ENCODE peak calls at places on chromosomes 13 and 19, in five cellular contexts. F is heart left ventricle; L is pancreas; B is suprapubic skin; Y is CD4-positive, alpha-beta memory T cell. P is an unnamed sample. For H3K4me1, the result is how much of the 10 kb centered on the place peaks cover.

GRCh38 chr19:48741222-48741999 is 1.0 kb upstream of the RASIP1 start:
- DNase-seq in F (peak), Y (no peak), B (no peak), L (peak), P (peak)

GRCh38 chr13:44764334-44764733 is 188.2 kb upstream of the TSC22D1 start:
- DNase-seq in Y (no peak), L (peak), B (no peak), F (no peak), P (no peak)

GRCh38 chr13:46386996-46387851 is at the start of gene RUBCNL:
- DNase-seq in L (peak), F (peak), B (no peak), Y (peak), P (peak)

GRCh38 chr13:20823071-20823470 is 49.3 kb upstream of the EEF1AKMT1 start:
- DNase-seq in B (no peak), F (no peak), L (no peak), Y (no peak), P (no peak)

GRCh38 chr13:100106005-100106404 is 17.1 kb downstream of the PCCA start:
- DNase-seq in F (no peak), B (no peak), Y (no peak), L (no peak), P (no peak)

GRCh38 chr19:13797870-13798269 is 2.6 kb downstream of the ZSWIM4 start:
- DNase-seq in L (no peak), F (no peak), Y (no peak), B (no peak), P (peak)

GRCh38 chr19:29836409-29836825 is 24.6 kb downstream of the CCNE1 start:
- DNase-seq in Y (no peak), B (no peak), F (no peak), L (no peak), P (no peak)

GRCh38 chr19:18425515-18426415 is 6.6 kb downstream of the SSBP4 start:
- DNase-seq in F (peak), Y (no peak), L (peak), B (peak), P (peak)

GRCh38 chr19:7912697-7913564 is 1.7 kb upstream of the TGFBR3L start:
- DNase-seq in Y (no peak), F (no peak), B (no peak), L (peak), P (peak)

GRCh38 chr13:30671271-30671815 is 53.6 kb downstream of the USPL1 start:
- DNase-seq in F (no peak), B (no peak), Y (no peak), L (no peak), P (no peak)

GRCh38 chr13:26344980-26345379 is 91.1 kb downstream of the CDK8 start:
- DNase-seq in L (no peak), Y (no peak), F (no peak), B (no peak), P (no peak)

GRCh38 chr13:23615677-23616076 is 45.5 kb downstream of the TNFRSF19 start:
- DNase-seq in F (no peak), L (no peak), Y (no peak), B (no peak), P (no peak)

GRCh38 chr19:18274303-18274775 is at the start of gene IQCN:
- DNase-seq in F (no peak), Y (peak), B (peak), L (peak), P (peak)

GRCh38 chr19:8323781-8324185 is 2.5 kb downstream of the RPS28 start:
- DNase-seq in L (peak), B (no peak), Y (no peak), F (no peak), P (no peak)

GRCh38 chr13:111361046-111361872 is 40.8 kb downstream of the TEX29 start:
- DNase-seq in B (no peak), L (no peak), F (no peak), Y (no peak), P (no peak)

GRCh38 chr13:52345048-52345447 is 60.9 kb downstream of the THSD1 start:
- DNase-seq in F (no peak), Y (no peak), L (no peak), B (no peak), P (no peak)

GRCh38 chr19:30222428-30222873 is 149.7 kb upstream of the ZNF536 start:
- DNase-seq in L (peak), Y (no peak), B (no peak), F (no peak), P (no peak)

GRCh38 chr13:31374682-31375081 is 174.9 kb downstream of the B3GLCT start:
- DNase-seq in Y (no peak), B (no peak), L (no peak), F (no peak), P (no peak)

GRCh38 chr13:20514866-20515265 is 10.8 kb downstream of the CRYL1 start:
- DNase-seq in B (no peak), L (no peak), Y (no peak), F (no peak), P (no peak)

GRCh38 chr13:70960841-70961443 is 852.7 kb upstream of the KLHL1 start:
- DNase-seq in L (no peak), F (no peak), Y (no peak), B (no peak), P (no peak)

GRCh38 chr13:90201198-90201597 is 1146.3 kb upstream of the MIR17HG start:
- DNase-seq in F (peak), Y (no peak), B (no peak), L (no peak), P (no peak)

GRCh38 chr13:28181413-28181812 is 43.1 kb downstream of the PAN3 start:
- DNase-seq in Y (no peak), L (no peak), F (no peak), B (no peak), P (no peak)

GRCh38 chr13:31476266-31476665 is 263.1 kb upstream of the RXFP2 start:
- DNase-seq in B (no peak), Y (no peak), F (no peak), L (no peak), P (peak)

GRCh38 chr19:12596927-12597548 is 13.6 kb downstream of the ZNF490 start:
- DNase-seq in F (no peak), B (no peak), L (peak), Y (no peak), P (no peak)

GRCh38 chr19:15584541-15585115 is 30.4 kb upstream of the CYP4F8 start:
- DNase-seq in F (peak), L (peak), B (peak), Y (peak), P (peak)

GRCh38 chr19:40445945-40446784 is 2.0 kb upstream of the SERTAD3 start:
- DNase-seq in L (no peak), F (no peak), Y (no peak), B (no peak), P (no peak)

GRCh38 chr13:85806553-85807175 is 7.4 kb upstream of the SLITRK6 start:
- DNase-seq in F (no peak), Y (peak), B (no peak), L (no peak), P (no peak)

GRCh38 chr13:99871249-99871898 is 100.2 kb downstream of the ZIC5 start:
- DNase-seq in F (no peak), Y (no peak), L (no peak), B (no peak), P (no peak)

GRCh38 chr19:1861599-1862031 is 1.8 kb downstream of the KLF16 start:
- DNase-seq in B (no peak), Y (no peak), F (peak), L (peak), P (peak)

GRCh38 chr13:20474515-20474914 is 51.1 kb downstream of the CRYL1 start:
- DNase-seq in B (no peak), F (no peak), Y (no peak), L (no peak), P (no peak)

GRCh38 chr19:30046522-30046921 is 104.5 kb downstream of the URI1 start:
- DNase-seq in B (no peak), F (no peak), L (no peak), Y (no peak), P (no peak)

GRCh38 chr19:35357867-35358573 is at the start of gene FFAR3:
- DNase-seq in L (no peak), F (peak), Y (peak), B (peak), P (peak)

GRCh38 chr13:80529734-80530133 is 188.8 kb upstream of the SPRY2 start:
- DNase-seq in L (no peak), F (no peak), B (no peak), Y (no peak), P (no peak)

GRCh38 chr19:48308695-48309586 is 16.4 kb upstream of the EMP3 start:
- DNase-seq in Y (no peak), B (no peak), F (no peak), L (peak), P (no peak)

GRCh38 chr13:87274209-87274819 is 396.9 kb upstream of the SLITRK5 start:
- DNase-seq in Y (peak), L (no peak), B (no peak), F (no peak), P (no peak)

GRCh38 chr13:45108716-45109706 is 11.3 kb upstream of the GTF2F2 start:
- DNase-seq in B (no peak), Y (no peak), L (no peak), F (no peak), P (no peak)

GRCh38 chr19:55633866-55634265 is 6.9 kb upstream of the ZNF580 start:
- DNase-seq in L (no peak), F (no peak), B (no peak), Y (no peak), P (peak)
- H3K4me1 ChIP-seq in L (under half), F (under half), B (half or more), Y (under half), P (under half)

GRCh38 chr19:28603453-28603852 is 609.5 kb downstream of the UQCRFS1 start:
- DNase-seq in L (no peak), B (no peak), F (no peak), Y (no peak), P (no peak)
- H3K27ac ChIP-seq in L (no peak), B (no peak), F (no peak), Y (no peak), P (no peak)

GRCh38 chr13:48489666-48490065 is 43.2 kb downstream of the RCBTB2 start:
- DNase-seq in Y (no peak), F (no peak), B (no peak), L (no peak), P (no peak)

GRCh38 chr13:48492123-48493075 is 40.5 kb downstream of the RCBTB2 start:
- DNase-seq in Y (peak), F (peak), L (no peak), B (peak), P (peak)

GRCh38 chr13:48491423-48492122 is 41.3 kb downstream of the RCBTB2 start:
- DNase-seq in F (no peak), Y (no peak), L (no peak), B (no peak), P (no peak)

GRCh38 chr13:48489003-48489402 is 43.9 kb downstream of the RCBTB2 start:
- DNase-seq in B (no peak), L (no peak), F (no peak), Y (no peak), P (no peak)

DNA sequence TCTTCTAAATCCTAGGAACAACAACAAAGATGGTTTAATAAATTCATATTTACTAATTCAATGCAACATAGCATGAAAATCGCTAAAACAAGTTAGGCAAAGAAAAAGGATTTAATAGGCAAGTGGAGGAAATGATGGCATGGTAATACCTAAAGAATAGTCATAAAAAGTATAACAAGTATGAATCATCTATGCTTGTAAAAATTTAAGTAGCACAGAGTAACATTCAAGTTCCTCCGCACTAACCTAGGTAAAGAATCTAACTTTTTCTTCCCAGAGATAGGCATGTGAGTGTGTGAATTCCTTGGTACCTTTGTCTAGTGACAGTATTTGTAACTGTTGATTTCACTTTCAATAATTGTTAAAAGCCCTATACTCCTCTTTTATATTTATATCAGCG is 42.6 kb downstream of the RCBTB2 start:
- DNase-seq in L (no peak), B (no peak), F (no peak), Y (no peak), P (no peak)
- H3K4me1 ChIP-seq in L (under half), B (under half), F (under half), Y (half or more), P (under half)

GRCh38 chr19:45825263-45825605 is 10.1 kb upstream of the RSPH6A start:
- DNase-seq in B (no peak), F (no peak), L (no peak), Y (no peak), P (no peak)

GRCh38 chr19:45826934-45827333 is 11.8 kb upstream of the RSPH6A start:
- DNase-seq in Y (no peak), L (peak), F (no peak), B (no peak), P (no peak)

GRCh38 chr19:45824531-45825262 is 9.6 kb upstream of the RSPH6A start:
- DNase-seq in L (peak), B (no peak), Y (no peak), F (peak), P (no peak)

GRCh38 chr19:45827459-45828093 is 12.5 kb upstream of the RSPH6A start:
- DNase-seq in F (no peak), B (no peak), Y (no peak), L (peak), P (no peak)

GRCh38 chr19:45825917-45826893 is 11.1 kb upstream of the RSPH6A start:
- DNase-seq in Y (no peak), F (no peak), B (no peak), L (peak), P (no peak)
- H3K27ac ChIP-seq in Y (no peak), F (no peak), B (no peak), L (no peak), P (no peak)

DNA sequence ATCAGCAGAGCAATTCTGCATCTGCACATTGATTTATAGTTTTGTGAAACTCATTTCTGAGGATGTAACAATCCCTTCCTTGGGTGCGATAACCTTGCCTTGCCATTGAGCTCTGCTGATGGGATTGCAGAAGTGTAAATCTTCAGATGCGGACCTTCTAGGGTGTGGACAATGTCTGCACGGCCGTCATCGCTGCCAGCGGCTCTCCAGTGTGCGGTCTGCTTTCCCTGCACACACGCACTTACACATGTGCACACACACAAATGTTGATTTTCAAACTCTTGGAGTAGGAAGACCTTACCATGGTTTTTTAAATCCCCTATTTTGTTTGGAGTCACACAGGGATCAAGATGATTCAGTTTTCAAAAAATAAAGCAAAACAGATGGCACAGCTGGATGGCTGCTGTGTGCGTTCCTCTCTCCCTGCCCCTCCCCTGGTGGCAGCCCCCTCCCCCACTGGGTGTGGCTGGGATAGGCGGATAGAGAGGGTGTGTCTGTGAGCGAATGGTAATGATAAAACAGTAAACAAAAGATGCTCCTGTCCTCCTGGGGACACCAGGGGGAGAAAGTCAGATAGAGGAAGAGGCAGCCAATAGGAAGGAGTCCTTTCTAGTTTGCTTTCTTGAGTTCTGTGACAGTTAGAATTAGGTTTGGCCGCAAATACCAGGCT is 6.3 kb downstream of the TMEM255B start:
- DNase-seq in L (no peak), B (no peak), F (no peak), Y (no peak), P (no peak)
- H3K4me1 ChIP-seq in L (under half), B (under half), F (under half), Y (under half), P (under half)

DNA sequence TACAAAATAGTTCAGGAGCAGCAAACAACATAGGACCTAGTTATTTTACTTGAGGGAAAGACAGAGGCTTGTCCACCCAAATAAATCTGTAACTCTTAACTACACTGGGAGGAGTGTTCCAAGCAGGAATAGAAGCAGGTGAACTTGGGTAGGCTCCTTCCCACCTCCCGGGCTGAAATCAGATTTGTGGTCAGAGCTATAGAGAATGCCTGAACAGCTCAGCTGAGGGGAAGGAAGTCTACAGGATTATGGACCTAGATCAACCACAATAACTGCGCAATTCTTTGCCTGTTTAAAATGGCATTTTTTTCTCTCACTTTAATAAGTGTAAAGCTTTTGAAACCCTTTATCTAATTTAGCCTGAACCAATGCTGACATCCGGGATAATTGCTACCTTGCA is 73.5 kb upstream of the IRS2 start:
- DNase-seq in F (no peak), B (no peak), Y (no peak), L (no peak), P (no peak)
- H3K27ac ChIP-seq in F (no peak), B (no peak), Y (no peak), L (no peak), P (no peak)

DNA sequence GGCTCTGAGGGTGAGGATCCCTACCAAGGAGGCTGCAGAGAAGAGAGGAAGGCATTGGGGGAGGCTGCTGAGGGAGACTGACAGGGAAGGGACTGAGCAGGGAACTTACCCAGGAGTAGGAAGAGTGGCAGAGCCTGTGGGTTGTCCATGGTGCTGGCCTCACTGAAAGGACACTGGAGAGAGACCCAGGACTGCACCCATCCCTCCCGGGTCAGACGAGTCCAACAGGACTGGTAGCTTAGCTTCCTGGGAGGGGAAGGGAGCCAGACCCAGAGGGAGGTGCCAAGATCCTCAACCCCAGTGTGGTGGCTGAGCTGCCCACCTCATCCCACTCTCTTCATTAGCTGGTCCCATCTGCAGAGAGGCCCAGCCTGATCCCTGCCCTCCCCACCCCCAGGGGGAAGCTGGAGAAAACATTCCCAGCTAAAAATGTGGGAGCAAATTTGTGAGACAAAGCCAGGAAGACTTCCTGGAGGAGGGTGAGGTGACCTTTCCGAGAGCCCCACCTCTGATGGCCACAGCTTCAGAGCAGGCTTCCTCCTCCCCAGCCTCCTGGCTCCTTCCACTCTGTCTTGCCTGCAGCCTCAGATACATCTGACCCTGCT is at the start of gene VSIG10L:
- DNase-seq in L (no peak), F (no peak), B (no peak), Y (no peak), P (peak)
- H3K4me1 ChIP-seq in L (under half), F (under half), B (under half), Y (under half), P (under half)

GRCh38 chr19:38701455-38702063 is 42.7 kb downstream of the CAPN12 start:
- DNase-seq in B (no peak), F (no peak), Y (no peak), L (no peak), P (peak)

GRCh38 chr19:38704488-38705026 is 39.7 kb downstream of the CAPN12 start:
- DNase-seq in F (no peak), Y (no peak), L (no peak), B (no peak), P (no peak)

GRCh38 chr19:38702278-38702677 is 42.0 kb downstream of the CAPN12 start:
- DNase-seq in L (no peak), B (no peak), Y (no peak), F (no peak), P (no peak)

GRCh38 chr19:38705197-38706019 is 38.9 kb downstream of the CAPN12 start:
- DNase-seq in Y (no peak), F (peak), B (no peak), L (no peak), P (peak)

GRCh38 chr19:38703509-38703908 is 40.8 kb downstream of the CAPN12 start:
- DNase-seq in L (no peak), Y (no peak), B (no peak), F (no peak), P (no peak)
- H3K27ac ChIP-seq in L (no peak), Y (no peak), B (no peak), F (no peak), P (no peak)

DNA sequence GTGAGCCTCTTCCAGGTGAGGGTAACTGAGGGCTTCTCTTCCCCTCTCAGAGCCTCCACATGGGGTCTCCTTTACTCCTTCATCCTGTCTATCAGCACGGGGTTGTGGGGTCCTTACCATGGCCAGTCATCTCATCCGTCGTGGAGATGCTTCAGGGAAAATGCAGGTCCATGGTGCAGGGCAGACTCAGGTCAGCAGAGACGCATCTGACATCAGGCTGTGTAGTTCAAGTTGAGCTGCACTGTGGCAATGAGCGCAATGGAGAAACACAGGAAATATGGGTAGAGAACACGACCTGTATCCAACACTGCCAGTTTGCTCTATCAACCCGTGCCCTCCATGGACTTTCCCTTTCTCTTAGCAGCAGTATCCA is 13.9 kb downstream of the LILRA5 start:
- DNase-seq in L (no peak), Y (no peak), F (no peak), B (no peak), P (no peak)
- H3K4me1 ChIP-seq in L (under half), Y (under half), F (under half), B (under half), P (under half)